ENCODE peak calls at places on chromosomes 12 and 14, in seven cellular contexts. S, T, U, B, Q, V and F are unnamed samples.

GRCh38 chr14:21894003-21894897 is 220.6 kb upstream of the OR4E1 start:
- DNase-seq in S (no peak), T (no peak), U (no peak), B (peak; percentile 48), Q (no peak), V (peak; percentile 71), F (no peak)

GRCh38 chr12:105706321-105706972 is 376.0 kb downstream of the C12orf75 start:
- DNase-seq in S (no peak), T (no peak), U (no peak), B (no peak), Q (no peak), V (no peak), F (no peak)

GRCh38 chr14:68249534-68250517 is 430.2 kb downstream of the RAD51B start:
- DNase-seq in S (no peak), T (no peak), U (no peak), B (no peak), Q (no peak), V (no peak), F (no peak)

GRCh38 chr14:58620011-58620410 is 17.8 kb upstream of the DACT1 start:
- DNase-seq in S (no peak), T (no peak), U (no peak), B (no peak), Q (no peak), V (no peak), F (no peak)

GRCh38 chr12:13177373-13177772 is 19.2 kb upstream of the EMP1 start:
- DNase-seq in S (no peak), T (no peak), U (no peak), B (no peak), Q (no peak), V (no peak), F (no peak)

GRCh38 chr12:632102-632696 is 31.0 kb downstream of the NINJ2 start:
- DNase-seq in S (no peak), T (no peak), U (no peak), B (no peak), Q (no peak), V (no peak), F (no peak)

GRCh38 chr12:77382096-77382742 is 316.9 kb upstream of the E2F7 start:
- DNase-seq in S (no peak), T (no peak), U (no peak), B (no peak), Q (no peak), V (no peak), F (no peak)

GRCh38 chr12:10366875-10367274 is 23.0 kb downstream of the KLRK1 start:
- DNase-seq in S (no peak), T (no peak), U (no peak), B (no peak), Q (no peak), V (no peak), F (no peak)

GRCh38 chr14:50335389-50335788 is 23.3 kb downstream of the DMAC2L start:
- DNase-seq in S (peak; percentile 79), T (no peak), U (peak; percentile 52), B (no peak), Q (peak; percentile 72), V (no peak), F (no peak)

GRCh38 chr12:46722737-46723136 is 103.1 kb downstream of the SLC38A4 start:
- DNase-seq in S (no peak), T (no peak), U (no peak), B (no peak), Q (no peak), V (no peak), F (no peak)

GRCh38 chr12:27436029-27436428 is 10.5 kb upstream of the SMCO2 start:
- DNase-seq in S (no peak), T (no peak), U (no peak), B (no peak), Q (no peak), V (no peak), F (no peak)

GRCh38 chr12:45483571-45483970 is 245.9 kb upstream of the ARID2 start:
- DNase-seq in S (no peak), T (no peak), U (no peak), B (no peak), Q (no peak), V (no peak), F (no peak)

GRCh38 chr14:63632932-63633514 is 8.6 kb downstream of the WDR89 start:
- DNase-seq in S (peak; percentile 43), T (no peak), U (no peak), B (peak; percentile 52), Q (no peak), V (no peak), F (peak; percentile 32)